ENCODE peak calls at places on chromosome 14, in five cellular contexts. One of them, this sample, is unnamed. For H3K36me3, the result is how much of the 10 kb centered on the place peaks cover.

GRCh38 chr14:105411985-105412767 is 7.5 kb upstream of the MTA1 start:
- DNase-seq in Caco-2: no peak
- DNase-seq in neural progenitor cell: no peak
- DNase-seq in body of pancreas: no peak
- DNase-seq in pancreas: peak
- DNase-seq in this sample: no peak

GRCh38 chr14:69137456-69138188 is 15.3 kb downstream of the DCAF5 start:
- DNase-seq in Caco-2: no peak
- DNase-seq in neural progenitor cell: no peak
- DNase-seq in body of pancreas: no peak
- DNase-seq in pancreas: no peak
- DNase-seq in this sample: no peak

GRCh38 chr14:23610815-23611289 is 25.3 kb upstream of the DHRS2 start:
- DNase-seq in Caco-2: no peak
- DNase-seq in neural progenitor cell: no peak
- DNase-seq in body of pancreas: no peak
- DNase-seq in pancreas: no peak
- DNase-seq in this sample: no peak

GRCh38 chr14:64209428-64210165 is 84.6 kb downstream of the ESR2 start:
- DNase-seq in Caco-2: no peak
- DNase-seq in neural progenitor cell: no peak
- DNase-seq in body of pancreas: no peak
- DNase-seq in pancreas: no peak
- DNase-seq in this sample: no peak

GRCh38 chr14:50941151-50941550 is 3.1 kb downstream of the PYGL start:
- DNase-seq in Caco-2: no peak
- DNase-seq in neural progenitor cell: no peak
- DNase-seq in body of pancreas: no peak
- DNase-seq in pancreas: no peak
- DNase-seq in this sample: no peak

GRCh38 chr14:77615231-77616132 is 955 bp downstream of the SPTLC2 start:
- DNase-seq in Caco-2: peak
- DNase-seq in neural progenitor cell: peak
- DNase-seq in body of pancreas: peak
- DNase-seq in pancreas: no peak
- DNase-seq in this sample: peak

GRCh38 chr14:30921305-30921704 is 46.9 kb downstream of the COCH start:
- DNase-seq in Caco-2: no peak
- DNase-seq in neural progenitor cell: no peak
- DNase-seq in body of pancreas: no peak
- DNase-seq in pancreas: no peak
- DNase-seq in this sample: no peak

GRCh38 chr14:64074961-64075619 is 219.1 kb downstream of the ESR2 start:
- DNase-seq in Caco-2: no peak
- DNase-seq in neural progenitor cell: no peak
- DNase-seq in body of pancreas: no peak
- DNase-seq in pancreas: no peak
- DNase-seq in this sample: no peak

GRCh38 chr14:101072531-101072930 is 169.0 kb upstream of the RTL1 start:
- DNase-seq in Caco-2: no peak
- DNase-seq in neural progenitor cell: no peak
- DNase-seq in body of pancreas: no peak
- DNase-seq in pancreas: no peak
- DNase-seq in this sample: no peak

GRCh38 chr14:62682208-62682607 is 363.1 kb downstream of the KCNH5 start:
- DNase-seq in Caco-2: no peak
- DNase-seq in neural progenitor cell: no peak
- DNase-seq in body of pancreas: no peak
- DNase-seq in pancreas: no peak
- DNase-seq in this sample: no peak

GRCh38 chr14:90508536-90509254 is 111.9 kb downstream of the CALM1 start:
- DNase-seq in Caco-2: peak
- DNase-seq in neural progenitor cell: no peak
- DNase-seq in body of pancreas: peak
- DNase-seq in pancreas: no peak
- DNase-seq in this sample: peak

GRCh38 chr14:58287607-58288042 is 10.7 kb upstream of the ARID4A start:
- DNase-seq in Caco-2: peak
- DNase-seq in neural progenitor cell: no peak
- DNase-seq in body of pancreas: no peak
- DNase-seq in pancreas: no peak
- DNase-seq in this sample: no peak
- H3K36me3 ChIP-seq in Caco-2: under half
- H3K36me3 ChIP-seq in neural progenitor cell: under half
- H3K36me3 ChIP-seq in body of pancreas: under half
- H3K36me3 ChIP-seq in pancreas: under half
- H3K36me3 ChIP-seq in this sample: under half

DNA sequence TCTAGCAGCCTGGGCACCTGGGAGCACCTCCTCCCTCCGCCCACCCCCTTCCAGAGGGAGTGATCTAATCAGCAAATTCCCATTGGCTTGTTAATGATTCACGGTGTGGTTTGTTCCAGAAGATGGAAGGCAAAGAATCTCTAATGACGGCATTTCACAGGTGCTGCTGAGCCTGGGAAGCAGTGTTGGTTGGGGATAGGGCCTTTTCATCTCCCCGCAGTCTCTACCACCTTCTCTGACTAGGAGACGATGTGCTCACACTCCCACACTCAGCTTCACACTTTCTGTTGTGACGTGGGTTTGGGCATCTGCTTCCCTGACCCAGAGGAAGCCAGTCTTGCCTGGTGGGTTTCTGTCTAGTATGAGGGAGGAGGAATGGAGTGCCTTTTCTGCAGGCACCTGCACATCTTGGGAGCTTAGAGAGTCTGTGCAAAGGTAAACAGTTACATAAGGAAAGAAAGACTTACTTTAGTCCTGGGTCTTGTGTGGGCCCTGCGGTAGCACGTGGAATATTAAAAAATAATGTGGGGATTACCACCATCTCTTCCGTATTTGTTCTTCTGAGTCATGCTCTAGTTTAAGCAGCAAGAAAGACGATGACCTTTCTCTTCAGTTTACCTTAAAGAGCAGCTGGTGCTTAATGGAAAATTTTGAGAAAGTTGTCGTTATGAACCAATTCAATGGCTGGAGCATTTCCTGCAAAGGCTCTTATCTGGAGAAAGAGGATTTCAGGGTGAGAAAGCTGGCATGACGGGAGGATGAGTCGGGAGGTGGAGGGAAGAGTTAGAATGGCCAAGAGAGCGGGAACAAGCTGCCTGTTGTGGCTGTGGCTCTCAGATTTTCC is 70.6 kb upstream of the ARHGAP5 start:
- DNase-seq in Caco-2: peak
- DNase-seq in neural progenitor cell: no peak
- DNase-seq in body of pancreas: peak
- DNase-seq in pancreas: no peak
- DNase-seq in this sample: peak
- H3K4me3 ChIP-seq in Caco-2: peak
- H3K4me3 ChIP-seq in neural progenitor cell: no peak
- H3K4me3 ChIP-seq in body of pancreas: no peak
- H3K4me3 ChIP-seq in pancreas: no peak
- H3K4me3 ChIP-seq in this sample: no peak

GRCh38 chr14:99452968-99453367 is 27.7 kb downstream of the SETD3 start:
- DNase-seq in Caco-2: no peak
- DNase-seq in neural progenitor cell: no peak
- DNase-seq in body of pancreas: no peak
- DNase-seq in pancreas: no peak
- DNase-seq in this sample: no peak
- H3K36me3 ChIP-seq in Caco-2: under half
- H3K36me3 ChIP-seq in neural progenitor cell: under half
- H3K36me3 ChIP-seq in body of pancreas: under half
- H3K36me3 ChIP-seq in pancreas: under half
- H3K36me3 ChIP-seq in this sample: under half

DNA sequence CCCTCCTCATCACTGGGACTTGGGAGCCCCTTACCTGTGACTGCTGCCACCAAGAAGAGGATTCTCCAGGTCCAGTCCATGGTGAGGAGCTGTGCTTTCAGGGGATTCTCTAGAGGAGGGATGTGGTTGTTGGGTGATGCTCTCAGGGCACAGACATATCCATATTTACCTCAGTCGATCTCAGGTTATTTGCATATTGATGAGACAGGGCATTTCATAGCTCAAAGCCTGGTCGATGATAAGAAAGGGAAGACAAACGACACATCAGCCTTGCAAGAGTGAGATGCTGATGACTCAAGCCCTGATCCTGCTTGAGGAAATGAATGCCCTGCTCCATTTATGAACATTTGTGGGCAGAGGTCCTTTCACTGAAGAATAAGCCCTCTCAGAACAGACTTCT is 981.0 kb downstream of the TMEM121 start:
- DNase-seq in Caco-2: no peak
- DNase-seq in neural progenitor cell: no peak
- DNase-seq in body of pancreas: no peak
- DNase-seq in pancreas: no peak
- DNase-seq in this sample: no peak
- H3K4me3 ChIP-seq in Caco-2: no peak
- H3K4me3 ChIP-seq in neural progenitor cell: no peak
- H3K4me3 ChIP-seq in body of pancreas: no peak
- H3K4me3 ChIP-seq in pancreas: no peak
- H3K4me3 ChIP-seq in this sample: no peak

DNA sequence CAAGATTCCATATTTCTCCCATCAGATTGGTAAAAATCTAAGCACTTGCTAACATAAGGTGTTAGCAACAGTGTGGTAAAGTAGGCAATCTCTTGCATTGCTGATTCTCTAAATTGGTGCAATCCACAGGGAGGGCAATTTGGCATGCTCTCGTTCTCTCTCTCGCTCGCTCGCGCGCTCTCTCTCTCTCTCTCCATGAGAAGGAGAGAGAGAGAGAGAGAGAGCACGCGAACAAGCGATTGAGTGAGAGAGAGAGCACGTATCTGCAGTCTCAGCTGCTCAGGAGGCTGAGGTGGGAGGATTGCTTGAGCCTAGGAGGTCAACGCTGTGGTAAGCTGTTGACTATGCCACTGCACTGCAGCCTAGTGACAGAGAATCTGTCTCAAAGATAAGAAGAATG is 26.0 kb downstream of the PSEN1 start:
- DNase-seq in Caco-2: no peak
- DNase-seq in neural progenitor cell: no peak
- DNase-seq in body of pancreas: no peak
- DNase-seq in pancreas: no peak
- DNase-seq in this sample: no peak
- H3K36me3 ChIP-seq in Caco-2: under half
- H3K36me3 ChIP-seq in neural progenitor cell: under half
- H3K36me3 ChIP-seq in body of pancreas: under half
- H3K36me3 ChIP-seq in pancreas: under half
- H3K36me3 ChIP-seq in this sample: under half

GRCh38 chr14:103121846-103122577 is 1.2 kb upstream of the TNFAIP2 start:
- DNase-seq in Caco-2: no peak
- DNase-seq in neural progenitor cell: peak
- DNase-seq in body of pancreas: peak
- DNase-seq in pancreas: peak
- DNase-seq in this sample: peak
- H3K4me3 ChIP-seq in Caco-2: no peak
- H3K4me3 ChIP-seq in neural progenitor cell: peak
- H3K4me3 ChIP-seq in body of pancreas: no peak
- H3K4me3 ChIP-seq in pancreas: no peak
- H3K4me3 ChIP-seq in this sample: no peak

GRCh38 chr14:97109234-97109633 is 312.1 kb downstream of the VRK1 start:
- DNase-seq in Caco-2: no peak
- DNase-seq in neural progenitor cell: no peak
- DNase-seq in body of pancreas: no peak
- DNase-seq in pancreas: no peak
- DNase-seq in this sample: no peak

GRCh38 chr14:97107070-97107469 is 309.9 kb downstream of the VRK1 start:
- DNase-seq in Caco-2: no peak
- DNase-seq in neural progenitor cell: no peak
- DNase-seq in body of pancreas: no peak
- DNase-seq in pancreas: no peak
- DNase-seq in this sample: no peak

GRCh38 chr14:97106166-97106565 is 309.0 kb downstream of the VRK1 start:
- DNase-seq in Caco-2: no peak
- DNase-seq in neural progenitor cell: no peak
- DNase-seq in body of pancreas: no peak
- DNase-seq in pancreas: no peak
- DNase-seq in this sample: no peak

GRCh38 chr14:97106609-97107008 is 309.4 kb downstream of the VRK1 start:
- DNase-seq in Caco-2: no peak
- DNase-seq in neural progenitor cell: no peak
- DNase-seq in body of pancreas: no peak
- DNase-seq in pancreas: no peak
- DNase-seq in this sample: no peak

DNA sequence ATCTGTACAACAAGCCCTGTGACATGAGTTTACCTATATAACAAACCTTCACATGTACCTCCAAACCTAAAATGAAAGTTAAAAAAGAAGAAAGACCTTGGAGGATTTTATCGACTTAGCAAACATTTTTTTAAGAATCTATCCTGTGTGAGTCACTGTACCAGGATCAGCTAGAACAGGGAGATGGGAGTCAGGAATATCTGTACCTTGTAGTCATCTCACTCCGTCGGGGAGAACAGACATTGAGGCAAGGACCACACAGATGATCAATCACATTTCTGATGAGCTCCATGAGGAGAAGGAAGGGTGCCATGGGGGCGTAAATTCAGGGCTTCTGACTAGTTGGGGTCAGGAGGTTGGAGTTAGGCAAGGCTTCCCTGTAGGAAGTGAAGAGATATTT is 310.6 kb downstream of the VRK1 start:
- DNase-seq in Caco-2: no peak
- DNase-seq in neural progenitor cell: no peak
- DNase-seq in body of pancreas: no peak
- DNase-seq in pancreas: no peak
- DNase-seq in this sample: no peak
- H3K36me3 ChIP-seq in Caco-2: under half
- H3K36me3 ChIP-seq in neural progenitor cell: under half
- H3K36me3 ChIP-seq in body of pancreas: under half
- H3K36me3 ChIP-seq in pancreas: under half
- H3K36me3 ChIP-seq in this sample: under half

GRCh38 chr14:106844608-106845285 is 1318.4 kb downstream of the TMEM121 start:
- DNase-seq in Caco-2: peak
- DNase-seq in neural progenitor cell: no peak
- DNase-seq in body of pancreas: peak
- DNase-seq in pancreas: peak
- DNase-seq in this sample: no peak
- H3K4me3 ChIP-seq in Caco-2: peak
- H3K4me3 ChIP-seq in neural progenitor cell: no peak
- H3K4me3 ChIP-seq in body of pancreas: peak
- H3K4me3 ChIP-seq in pancreas: peak
- H3K4me3 ChIP-seq in this sample: no peak